ENCODE peak calls at places on chromosomes 3 and 15, in nine cellular contexts. X is heart left ventricle, U is ovary, L is IMR-90, T is sigmoid colon, K is endothelial cell of umbilical vein, Y is A549, O is suprapubic skin, C is transverse colon. R is an unnamed sample.

GRCh38 chr15:43826029-43826507 is 734 bp upstream of the WDR76 start:
- DNase-seq in X (no peak), U (no peak), L (no peak), T (no peak), K (no peak), Y (no peak), O (no peak), C (no peak), R (no peak)

GRCh38 chr3:16090013-16090412 is 84.5 kb upstream of the GALNT15 start:
- DNase-seq in X (no peak), U (no peak), L (peak; percentile 99), T (no peak), K (peak; percentile 80), Y (peak; percentile 48), O (no peak), C (no peak), R (no peak)

GRCh38 chr3:26091096-26091495 is 301.2 kb downstream of the OXSM start:
- DNase-seq in X (no peak), U (no peak), L (no peak), T (no peak), K (no peak), Y (no peak), O (no peak), C (no peak), R (no peak)

GRCh38 chr15:62812515-62812835 is 230.1 kb upstream of the TPM1 start:
- DNase-seq in X (no peak), U (no peak), L (no peak), T (no peak), K (no peak), Y (no peak), O (no peak), C (no peak), R (no peak)

GRCh38 chr15:40043927-40044716 is 5.1 kb upstream of the SRP14 start:
- DNase-seq in X (no peak), U (no peak), L (no peak), T (peak; percentile 44), K (no peak), Y (no peak), O (no peak), C (no peak), R (peak; percentile 55)

GRCh38 chr3:72272356-72272755 is 487.4 kb upstream of the PROK2 start:
- DNase-seq in X (no peak), U (no peak), L (no peak), T (no peak), K (no peak), Y (no peak), O (no peak), C (no peak), R (no peak)

GRCh38 chr3:30626443-30627181 is 20.2 kb downstream of the TGFBR2 start:
- DNase-seq in X (no peak), U (no peak), L (peak; percentile 76), T (no peak), K (no peak), Y (peak; percentile 64), O (no peak), C (no peak), R (no peak)

GRCh38 chr15:98800437-98801233 is 152.3 kb downstream of the IGF1R start:
- DNase-seq in X (no peak), U (peak; percentile 50), L (peak; percentile 86), T (peak; percentile 71), K (peak; percentile 98), Y (peak; percentile 81), O (no peak), C (peak; percentile 47), R (no peak)

GRCh38 chr3:17623464-17623863 is 119.0 kb downstream of the TBC1D5 start:
- DNase-seq in X (no peak), U (no peak), L (no peak), T (no peak), K (no peak), Y (no peak), O (no peak), C (no peak), R (no peak)

GRCh38 chr15:65931221-65931620 is 61.9 kb downstream of the RAB11A start:
- DNase-seq in X (no peak), U (no peak), L (no peak), T (no peak), K (no peak), Y (no peak), O (no peak), C (no peak), R (no peak)

GRCh38 chr3:147369231-147369630 is 37.1 kb downstream of the ZIC4 start:
- DNase-seq in X (no peak), U (no peak), L (no peak), T (no peak), K (no peak), Y (no peak), O (no peak), C (no peak), R (peak; percentile 50)

GRCh38 chr3:128328546-128329458 is 137.9 kb downstream of the DNAJB8 start:
- DNase-seq in X (no peak), U (peak; percentile 9), L (no peak), T (peak; percentile 45), K (no peak), Y (no peak), O (no peak), C (no peak), R (no peak)

GRCh38 chr3:99895106-99895705 is 77.5 kb downstream of the CMSS1 start:
- DNase-seq in X (no peak), U (no peak), L (peak; percentile 41), T (no peak), K (no peak), Y (no peak), O (no peak), C (no peak), R (no peak)

GRCh38 chr3:97138914-97139541 is 324.6 kb downstream of the EPHA6 start:
- DNase-seq in X (no peak), U (no peak), L (no peak), T (peak; percentile 46), K (no peak), Y (peak; percentile 46), O (no peak), C (no peak), R (no peak)

GRCh38 chr15:75817151-75817935 is 25.9 kb upstream of the UBE2Q2 start:
- DNase-seq in X (no peak), U (no peak), L (no peak), T (no peak), K (no peak), Y (peak; percentile 37), O (no peak), C (no peak), R (no peak)

GRCh38 chr3:12935023-12935860 is 93.9 kb upstream of the RPL32 start:
- DNase-seq in X (no peak), U (no peak), L (no peak), T (no peak), K (no peak), Y (peak; percentile 13), O (no peak), C (no peak), R (no peak)

GRCh38 chr15:39586387-39587171 is 5.7 kb downstream of the THBS1 start:
- DNase-seq in X (no peak), U (no peak), L (peak; percentile 83), T (no peak), K (peak; percentile 71), Y (no peak), O (no peak), C (peak; percentile 28), R (no peak)

GRCh38 chr3:94011208-94011842 is 17.1 kb downstream of the STX19 start:
- DNase-seq in X (no peak), U (no peak), L (no peak), T (no peak), K (no peak), Y (no peak), O (no peak), C (no peak), R (no peak)

GRCh38 chr3:49020335-49021212 is 1.3 kb upstream of the NDUFAF3 start:
- DNase-seq in X (peak; percentile 82), U (peak; percentile 64), L (no peak), T (peak; percentile 81), K (peak; percentile 23), Y (no peak), O (peak; percentile 86), C (peak; percentile 75), R (no peak)

GRCh38 chr15:100642217-100642949 is 40.0 kb downstream of the ASB7 start:
- DNase-seq in X (no peak), U (no peak), L (no peak), T (no peak), K (no peak), Y (no peak), O (no peak), C (no peak), R (peak; percentile 55)

GRCh38 chr3:110491413-110491812 is 580.2 kb upstream of the NECTIN3 start:
- DNase-seq in X (no peak), U (no peak), L (no peak), T (no peak), K (no peak), Y (no peak), O (no peak), C (no peak), R (no peak)

GRCh38 chr3:47410801-47411646 is 30.2 kb downstream of the PTPN23 start:
- DNase-seq in X (no peak), U (no peak), L (no peak), T (peak; percentile 65), K (no peak), Y (no peak), O (no peak), C (no peak), R (no peak)
- TF ChIP-seq POLR2A in X (no peak), U (no peak), L (no peak), T (no peak), K (no peak), Y (no peak), O (no peak), C (no peak), R (no peak)

DNA sequence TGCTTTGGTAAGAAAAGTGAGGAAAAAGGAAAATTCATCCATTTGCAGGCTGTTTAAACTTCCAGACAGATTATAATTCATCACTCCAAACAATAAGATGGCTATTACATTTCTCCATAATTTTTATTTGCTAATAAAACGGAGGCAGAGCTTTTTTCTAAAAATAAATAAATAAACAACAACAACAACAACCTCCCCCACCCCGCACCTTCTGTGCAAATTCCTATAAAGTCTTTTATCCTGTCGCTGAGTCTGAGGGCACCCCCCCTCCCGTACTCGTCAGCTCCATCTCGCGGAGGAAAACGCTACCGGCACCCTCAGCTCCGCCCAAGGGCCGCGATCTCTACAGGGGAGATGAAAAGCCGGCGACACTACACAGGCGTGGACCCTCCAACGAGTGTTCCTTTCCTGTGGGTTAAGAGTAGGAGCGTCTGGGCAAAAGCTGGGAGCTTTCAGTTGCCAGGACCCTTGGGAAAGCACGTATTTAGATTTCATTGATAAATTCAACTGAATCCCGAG is 1.0 kb upstream of the ATP1B3 start:
- DNase-seq in X (peak; percentile 90), U (peak; percentile 81), L (peak; percentile 74), T (peak; percentile 94), K (peak; percentile 84), Y (peak; percentile 89), O (peak; percentile 94), C (peak; percentile 90), R (peak; percentile 97)
- TF ChIP-seq POLR2A in X (no peak), U (no peak), L (no peak), T (no peak), K (no peak), Y (no peak), O (no peak), C (no peak), R (no peak)

GRCh38 chr15:57910672-57911071 is 154.8 kb downstream of the ALDH1A2 start:
- DNase-seq in X (no peak), U (no peak), L (no peak), T (no peak), K (no peak), Y (no peak), O (no peak), C (no peak), R (no peak)
- TF ChIP-seq POLR2A in X (no peak), U (no peak), L (no peak), T (no peak), K (no peak), Y (no peak), O (no peak), C (no peak), R (no peak)

GRCh38 chr15:42359249-42359648 is at the start of gene CAPN3:
- DNase-seq in X (no peak), U (no peak), L (no peak), T (no peak), K (no peak), Y (no peak), O (no peak), C (no peak), R (no peak)
- TF ChIP-seq POLR2A in X (no peak), U (no peak), L (no peak), T (no peak), K (no peak), Y (no peak), O (no peak), C (no peak), R (no peak)